ENCODE peak calls at places on chromosomes 2 and 18, in six cellular contexts. W, D, N, R, E and G are unnamed samples.
A peak's percentile ranks its signal among the peaks of the same experiment; 100 is the strongest.

GRCh38 chr18:12825230-12825629 is 58.8 kb downstream of the PTPN2 start:
- DNase-seq in E (no peak), R (no peak), N (no peak), D (no peak), W (no peak), G (no peak)

GRCh38 chr2:205743982-205744644 is 61.8 kb downstream of the NRP2 start:
- DNase-seq in E (no peak), R (no peak), D (no peak), W (no peak), N (no peak), G (no peak)

GRCh38 chr2:226738191-226738820 is 61.3 kb downstream of the IRS1 start:
- DNase-seq in R (no peak), D (no peak), E (no peak), N (no peak), W (no peak), G (no peak)

GRCh38 chr2:69815717-69816116 is 13.7 kb upstream of the GMCL1 start:
- DNase-seq in R (no peak), D (no peak), E (no peak), W (no peak), N (no peak), G (peak; percentile 16)

GRCh38 chr2:206477296-206477695 is 34.0 kb downstream of the ADAM23 start:
- DNase-seq in D (peak; percentile 58), R (no peak), W (no peak), E (no peak), N (no peak), G (no peak)

GRCh38 chr2:44952143-44952805 is 10.8 kb downstream of the SIX3 start:
- DNase-seq in E (peak; percentile 82), D (peak; percentile 34), N (no peak), R (no peak), W (peak; percentile 75), G (no peak)

GRCh38 chr2:41127351-41127750 is 675.5 kb upstream of the SLC8A1 start:
- DNase-seq in E (no peak), W (no peak), N (no peak), R (no peak), D (no peak), G (no peak)

GRCh38 chr18:3910507-3910906 is 460.5 kb downstream of the TGIF1 start:
- DNase-seq in W (no peak), N (no peak), E (no peak), R (no peak), D (peak; percentile 68), G (no peak)

GRCh38 chr18:12312936-12313335 is 4.9 kb downstream of the TUBB6 start:
- DNase-seq in W (no peak), E (no peak), R (no peak), D (peak; percentile 30), N (no peak), G (no peak)

GRCh38 chr2:2512931-2513330 is 181.9 kb upstream of the MYT1L start:
- DNase-seq in D (no peak), N (no peak), R (no peak), W (no peak), E (no peak), G (no peak)

GRCh38 chr2:182240862-182241371 is 185.9 kb downstream of the PDE1A start:
- DNase-seq in E (peak; percentile 27), D (peak; percentile 27), N (peak; percentile 31), W (peak; percentile 5), R (peak; percentile 19), G (no peak)

GRCh38 chr2:42935692-42936631 is 143.6 kb upstream of the HAAO start:
- DNase-seq in W (no peak), D (no peak), E (no peak), N (no peak), R (no peak), G (no peak)

GRCh38 chr18:10140928-10141327 is 227.1 kb downstream of the VAPA start:
- DNase-seq in E (no peak), D (peak; percentile 52), R (no peak), W (peak; percentile 31), N (no peak), G (no peak)

GRCh38 chr2:231535961-231536360 is 5.7 kb upstream of the NMUR1 start:
- DNase-seq in E (no peak), N (no peak), R (no peak), W (no peak), D (no peak), G (no peak)

GRCh38 chr2:100812573-100812972 is 7.4 kb upstream of the NPAS2 start:
- DNase-seq in R (no peak), E (no peak), W (no peak), N (no peak), D (no peak), G (no peak)

GRCh38 chr2:54475285-54475684 is 19.2 kb downstream of the SPTBN1 start:
- DNase-seq in R (no peak), N (no peak), W (no peak), E (no peak), D (no peak), G (no peak)

GRCh38 chr2:216583157-216583556 is 50.1 kb upstream of the IGFBP2 start:
- DNase-seq in E (no peak), N (no peak), D (peak; percentile 99), R (no peak), W (no peak), G (peak; percentile 51)

GRCh38 chr2:77149565-77149964 is 372.6 kb downstream of the LRRTM4 start:
- DNase-seq in W (no peak), R (no peak), D (no peak), E (no peak), N (no peak), G (no peak)

GRCh38 chr2:85326946-85327756 is 638 bp downstream of the TGOLN2 start:
- DNase-seq in D (peak; percentile 45), W (no peak), E (peak; percentile 37), R (peak; percentile 48), N (no peak), G (peak; percentile 27)

GRCh38 chr18:63479826-63480225 is 3.1 kb downstream of the SERPINB5 start:
- DNase-seq in N (no peak), W (no peak), R (no peak), E (no peak), D (no peak), G (no peak)

GRCh38 chr18:62702259-62702658 is 13.1 kb upstream of the PHLPP1 start:
- DNase-seq in R (no peak), E (no peak), N (no peak), W (no peak), D (no peak), G (no peak)

GRCh38 chr18:77209587-77209986 is 40.1 kb upstream of the GALR1 start:
- DNase-seq in W (no peak), N (no peak), E (no peak), D (peak; percentile 90), R (no peak), G (no peak)

GRCh38 chr2:104844813-104845551 is 8.9 kb upstream of the POU3F3 start:
- DNase-seq in D (no peak), N (no peak), E (no peak), W (no peak), R (no peak), G (no peak)

GRCh38 chr2:8677646-8678592 is 3.9 kb upstream of the ID2 start:
- DNase-seq in E (no peak), D (peak; percentile 54), W (no peak), N (peak; percentile 64), R (peak; percentile 56), G (peak; percentile 80)

GRCh38 chr2:158761626-158762025 is 33.5 kb upstream of the DAPL1 start:
- DNase-seq in R (no peak), E (no peak), D (peak; percentile 27), W (no peak), N (no peak), G (no peak)

GRCh38 chr2:182784777-182785176 is 68.7 kb downstream of the DNAJC10 start:
- DNase-seq in E (no peak), R (no peak), N (no peak), W (no peak), D (peak; percentile 60), G (no peak)

GRCh38 chr2:187547353-187547979 is 6.8 kb downstream of the TFPI start:
- DNase-seq in W (peak; percentile 18), E (no peak), D (peak; percentile 97), R (peak; percentile 54), N (peak; percentile 59), G (peak; percentile 28)

GRCh38 chr2:44250376-44250775 is 24.9 kb upstream of the SLC3A1 start:
- DNase-seq in D (no peak), E (no peak), W (no peak), R (no peak), N (no peak), G (no peak)

GRCh38 chr2:119431976-119432881 is 575 bp downstream of the TMEM37 start:
- DNase-seq in E (no peak), W (no peak), N (peak; percentile 41), R (no peak), D (peak; percentile 9), G (no peak)

GRCh38 chr18:59139291-59139614 is 431 bp upstream of the SEC11C start:
- DNase-seq in N (peak; percentile 92), E (peak; percentile 85), R (peak; percentile 87), W (peak; percentile 91), D (peak; percentile 81), G (peak; percentile 73)
- TF ChIP-seq POLR2A in N (no peak), E (no peak), R (no peak), W (no peak), D (no peak), G (no peak)

GRCh38 chr2:163735692-163736432 is at the start of gene FIGN:
- DNase-seq in R (peak; percentile 76), D (peak; percentile 82), W (peak; percentile 54), E (no peak), N (peak; percentile 85), G (peak; percentile 55)
- TF ChIP-seq POLR2A in R (peak; percentile 28), D (peak; percentile 70), W (peak; percentile 43), E (no peak), N (peak; percentile 70), G (peak; percentile 64)

DNA sequence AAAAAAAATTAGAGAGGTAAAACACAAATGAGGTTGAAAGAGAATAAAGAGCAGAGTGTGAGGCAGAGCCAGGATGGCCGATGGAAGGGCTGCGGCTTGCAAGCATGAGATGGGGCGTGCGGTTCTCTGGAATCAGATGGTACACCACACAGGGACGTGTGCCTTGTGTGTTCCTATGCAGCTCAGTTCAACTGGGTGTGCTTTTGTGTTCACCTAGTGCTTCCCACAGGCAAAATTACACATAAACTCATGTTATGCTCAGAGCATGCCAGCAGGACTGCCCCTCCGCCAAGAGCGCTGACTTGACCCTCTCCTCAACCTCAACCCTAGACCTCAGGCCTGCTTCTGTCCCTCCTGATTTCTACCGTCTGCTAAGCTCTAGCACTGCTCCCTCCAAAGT is 24.4 kb downstream of the STARD7 start:
- DNase-seq in D (no peak), N (no peak), E (no peak), W (no peak), R (no peak), G (no peak)
- TF ChIP-seq POLR2A in D (no peak), N (no peak), E (peak; percentile 60), W (no peak), R (no peak), G (no peak)

DNA sequence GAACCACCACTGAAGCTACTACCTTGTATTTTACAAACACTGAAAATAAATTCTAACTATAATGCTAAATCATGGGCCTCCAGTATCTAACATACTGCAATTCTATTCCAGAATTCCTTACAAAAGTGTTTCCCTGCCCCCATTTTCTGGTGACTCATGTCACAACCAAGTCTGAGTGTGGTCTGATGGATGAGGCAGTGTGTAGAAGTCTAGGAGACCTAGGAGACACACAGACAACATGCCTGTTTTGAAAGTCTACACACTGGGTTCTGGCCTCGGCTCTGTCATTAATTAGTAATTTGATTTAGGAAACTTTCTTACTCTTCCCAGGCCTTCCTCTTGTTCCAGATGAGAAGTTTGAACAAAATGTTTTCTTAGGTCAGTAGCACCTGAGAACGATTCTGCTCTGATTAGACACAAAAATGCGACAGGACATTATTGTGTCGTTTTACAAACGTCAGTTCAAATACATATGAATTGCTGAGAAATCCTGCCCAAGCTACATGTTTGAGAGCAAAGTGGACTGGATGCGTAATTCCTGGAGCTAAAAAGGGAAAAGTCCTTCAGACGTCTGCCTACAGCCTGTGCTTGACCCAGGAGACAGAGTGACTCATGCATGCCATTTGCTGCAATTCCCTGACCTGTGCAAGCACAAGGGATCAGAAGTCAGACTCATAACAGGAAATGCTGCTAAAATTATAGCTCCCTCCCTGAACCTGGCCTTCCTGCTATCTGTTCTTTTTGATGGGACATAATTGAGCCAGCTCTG is 494.3 kb downstream of the SOX11 start:
- DNase-seq in R (no peak), N (no peak), E (no peak), W (peak; percentile 33), D (peak; percentile 87), G (peak; percentile 40)
- TF ChIP-seq POLR2A in R (no peak), N (no peak), E (no peak), W (no peak), D (no peak), G (no peak)